ENCODE peak calls at places on chromosomes 13 and 19, in six cellular contexts. J is GM20000, E is HepG2, T is cardiac fibroblast, F is anterior cingulate cortex, W is small intestine. R is an unnamed sample.

GRCh38 chr13:23609414-23610186 is 39.4 kb downstream of the TNFRSF19 start:
- DNase-seq in E (no peak), J (no peak), T (peak), W (no peak), F (no peak), R (no peak)

GRCh38 chr19:9671654-9672053 is 3.2 kb downstream of the ZNF562 start:
- DNase-seq in J (no peak), W (no peak), T (no peak), E (no peak), F (no peak), R (no peak)

GRCh38 chr13:54029226-54029625 is 1000.6 kb downstream of the OLFM4 start:
- DNase-seq in F (no peak), J (peak), E (no peak), W (no peak), T (no peak), R (no peak)

GRCh38 chr13:46184277-46184699 is 2.3 kb upstream of the LCP1 start:
- DNase-seq in T (peak), W (peak), E (peak), J (peak), F (no peak), R (peak)

GRCh38 chr19:43525836-43526771 is 897 bp downstream of the ETHE1 start:
- DNase-seq in T (no peak), W (peak), F (peak), J (no peak), E (no peak), R (no peak)

GRCh38 chr13:32528358-32528757 is 10.2 kb downstream of the N4BP2L2 start:
- DNase-seq in E (no peak), F (no peak), J (no peak), T (peak), W (peak), R (no peak)

GRCh38 chr19:13026478-13026999 is 31.3 kb downstream of the NFIX start:
- DNase-seq in J (no peak), E (peak), T (peak), F (no peak), W (peak), R (no peak)

GRCh38 chr19:48918801-48919247 is 14.7 kb upstream of the DHDH start:
- DNase-seq in F (no peak), J (no peak), T (no peak), W (no peak), E (no peak), R (peak)

GRCh38 chr13:47114030-47114429 is 217.2 kb upstream of the HTR2A start:
- DNase-seq in W (no peak), T (peak), F (no peak), J (no peak), E (no peak), R (no peak)

GRCh38 chr13:46168341-46168740 is 13.6 kb downstream of the LCP1 start:
- DNase-seq in T (peak), F (no peak), E (no peak), J (no peak), W (no peak), R (no peak)

GRCh38 chr19:1675633-1676350 is 23.4 kb upstream of the TCF3 start:
- DNase-seq in T (no peak), J (no peak), W (peak), E (no peak), F (no peak), R (no peak)

R was measured in neural crest cell.